ENCODE peak calls at places on chromosomes 16 and 17, in six cellular contexts. O, V, W, Q, G and C are unnamed samples.
A peak's percentile ranks its signal among the peaks of the same experiment; 100 is the strongest.

GRCh38 chr17:78539771-78540170 is 37.4 kb downstream of the DNAH17 start:
- DNase-seq in W (no peak), G (no peak), Q (no peak), O (peak; percentile 25), V (no peak), C (no peak)

GRCh38 chr17:11511696-11512095 is 86.6 kb upstream of the DNAH9 start:
- DNase-seq in W (no peak), V (peak; percentile 19), G (no peak), Q (no peak), O (no peak), C (no peak)

GRCh38 chr17:56623383-56623782 is 29.9 kb downstream of the NOG start:
- DNase-seq in W (no peak), O (no peak), Q (no peak), V (no peak), G (no peak), C (no peak)

GRCh38 chr17:26809033-26809432 is 484.9 kb upstream of the WSB1 start:
- DNase-seq in V (no peak), O (no peak), Q (no peak), G (peak; percentile 43), W (peak; percentile 11), C (no peak)

GRCh38 chr17:30021708-30022317 is 80.4 kb downstream of the EFCAB5 start:
- DNase-seq in Q (no peak), V (peak; percentile 15), O (no peak), W (peak; percentile 41), G (peak; percentile 61), C (no peak)

GRCh38 chr16:56364865-56365264 is 60.5 kb downstream of the AMFR start:
- DNase-seq in G (no peak), O (no peak), V (no peak), Q (no peak), W (no peak), C (no peak)

GRCh38 chr16:87324411-87325275 is 7.5 kb upstream of the C16orf95 start:
- DNase-seq in Q (peak; percentile 40), W (peak; percentile 10), V (no peak), G (peak; percentile 10), O (peak; percentile 62), C (no peak)

GRCh38 chr17:16934836-16935235 is 37.1 kb downstream of the TNFRSF13B start:
- DNase-seq in V (no peak), W (no peak), Q (no peak), O (no peak), G (no peak), C (no peak)

GRCh38 chr16:16096858-16097213 is 126.5 kb downstream of the ABCC6 start:
- DNase-seq in O (no peak), G (no peak), W (no peak), Q (no peak), V (no peak), C (no peak)

GRCh38 chr16:30700491-30700890 is 1.5 kb downstream of the SRCAP start:
- DNase-seq in W (peak; percentile 76), Q (no peak), O (no peak), G (peak; percentile 18), V (no peak), C (no peak)

GRCh38 chr17:71237903-71238538 is 882.8 kb upstream of the SOX9 start:
- DNase-seq in O (no peak), V (no peak), W (peak; percentile 71), Q (no peak), G (peak; percentile 53), C (no peak)

GRCh38 chr17:10844667-10845387 is 6.9 kb upstream of the PIRT start:
- DNase-seq in Q (peak; percentile 44), O (no peak), G (peak; percentile 53), V (peak; percentile 81), W (peak; percentile 37), C (peak; percentile 79)

GRCh38 chr17:17480593-17481148 is 3.9 kb downstream of the MED9 start:
- DNase-seq in O (no peak), V (no peak), G (no peak), Q (no peak), W (no peak), C (no peak)

GRCh38 chr17:50117202-50118040 is 12.5 kb downstream of the SAMD14 start:
- DNase-seq in G (peak; percentile 35), W (peak; percentile 70), V (peak; percentile 28), Q (no peak), O (no peak), C (no peak)

GRCh38 chr16:15708096-15708495 is 58.1 kb downstream of the NDE1 start:
- DNase-seq in Q (no peak), W (peak; percentile 74), O (no peak), V (no peak), G (peak; percentile 89), C (no peak)

GRCh38 chr16:3115561-3115960 is 3.2 kb downstream of the ZNF205 start:
- DNase-seq in Q (no peak), G (no peak), O (no peak), W (no peak), V (no peak), C (no peak)

GRCh38 chr16:28321700-28322411 is 29.5 kb downstream of the SBK1 start:
- DNase-seq in V (no peak), G (peak; percentile 9), W (peak; percentile 2), O (no peak), Q (no peak), C (no peak)

GRCh38 chr17:41331606-41332005 is 16.1 kb upstream of the KRTAP17-1 start:
- DNase-seq in V (no peak), G (no peak), O (no peak), Q (no peak), W (no peak), C (no peak)
- H3K4me1 ChIP-seq in V (no peaks in the 10 kb centered on the region), G (no peaks in the 10 kb centered on the region), O (no peaks in the 10 kb centered on the region), Q (no peaks in the 10 kb centered on the region), W (no peaks in the 10 kb centered on the region), C (no peaks in the 10 kb centered on the region)

GRCh38 chr17:64778367-64779290 is 116.5 kb upstream of the SMURF2 start:
- DNase-seq in O (no peak), W (peak; percentile 13), V (no peak), Q (no peak), G (no peak), C (no peak)
- H3K4me1 ChIP-seq in O (no peaks in the 10 kb centered on the region), W (peaks cover 15% of the 10 kb centered on the region), V (peaks cover 14% of the 10 kb centered on the region), Q (peaks cover 14% of the 10 kb centered on the region), G (peaks cover 11% of the 10 kb centered on the region), C (peaks cover 5% of the 10 kb centered on the region)

GRCh38 chr16:89561195-89562026 is 929 bp downstream of the RPL13 start:
- DNase-seq in V (no peak), W (no peak), O (no peak), G (no peak), Q (no peak), C (no peak)
- H3K4me1 ChIP-seq in V (peaks cover 15% of the 10 kb centered on the region), W (peaks cover 26% of the 10 kb centered on the region), O (peaks cover 25% of the 10 kb centered on the region), G (peaks cover 23% of the 10 kb centered on the region), Q (peaks cover 44% of the 10 kb centered on the region), C (peaks cover 13% of the 10 kb centered on the region)

GRCh38 chr17:19285218-19285900 is 48.2 kb downstream of the EPN2 start:
- DNase-seq in W (no peak), V (no peak), G (no peak), Q (no peak), O (no peak), C (no peak)
- H3K4me1 ChIP-seq in W (peaks cover 2% of the 10 kb centered on the region), V (peaks cover 10% of the 10 kb centered on the region), G (peaks cover 14% of the 10 kb centered on the region), Q (peaks cover 30% of the 10 kb centered on the region), O (no peaks in the 10 kb centered on the region), C (no peaks in the 10 kb centered on the region)

GRCh38 chr17:8159459-8160223 is 3.1 kb downstream of the VAMP2 start:
- DNase-seq in V (no peak), G (no peak), W (no peak), Q (no peak), O (no peak), C (no peak)
- H3K4me1 ChIP-seq in V (peaks cover 21% of the 10 kb centered on the region), G (peaks cover 29% of the 10 kb centered on the region), W (peaks cover 43% of the 10 kb centered on the region), Q (peaks cover 51% of the 10 kb centered on the region), O (peaks cover 18% of the 10 kb centered on the region), C (peaks cover 21% of the 10 kb centered on the region)

DNA sequence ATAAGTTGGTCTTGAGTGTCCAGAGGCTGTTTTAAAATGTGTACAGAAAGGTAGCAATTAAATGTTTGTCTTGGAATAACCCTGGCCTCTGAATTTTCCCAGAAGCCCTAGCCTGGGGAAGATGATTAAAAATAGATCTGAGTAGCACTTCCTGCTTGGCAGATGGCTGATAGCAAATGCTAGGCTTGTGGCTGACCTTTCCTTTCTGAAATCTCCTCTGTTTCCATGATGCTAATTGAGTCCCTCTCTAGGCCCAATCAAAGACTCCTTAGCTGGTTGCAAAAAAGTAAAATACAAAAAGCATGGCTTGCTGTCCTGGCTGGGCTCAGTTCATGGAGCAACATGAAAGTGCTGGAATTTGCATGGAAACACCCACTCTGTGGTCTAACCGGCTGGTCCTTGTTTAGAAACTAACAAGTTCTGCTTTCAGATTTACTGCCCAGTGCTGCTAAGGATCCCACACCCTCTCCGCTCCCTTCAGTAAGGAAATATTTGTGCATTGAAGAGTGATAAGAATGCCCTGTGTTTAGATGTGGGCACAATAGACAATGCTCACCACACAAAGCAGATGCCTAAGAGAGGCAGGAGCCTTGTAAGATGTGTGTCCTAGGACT is 40.8 kb downstream of the YPEL2 start:
- DNase-seq in V (peak; percentile 55), W (peak; percentile 84), O (no peak), G (peak; percentile 54), Q (peak; percentile 69), C (no peak)
- H3K4me1 ChIP-seq in V (peaks cover 45% of the 10 kb centered on the region), W (peaks cover 16% of the 10 kb centered on the region), O (no peaks in the 10 kb centered on the region), G (peaks cover 20% of the 10 kb centered on the region), Q (peaks cover 98% of the 10 kb centered on the region), C (peaks cover 21% of the 10 kb centered on the region)

GRCh38 chr17:53118948-53119347 is 703.8 kb upstream of the KIF2B start:
- DNase-seq in O (no peak), V (no peak), G (no peak), W (no peak), Q (no peak), C (no peak)

GRCh38 chr17:53122966-53123365 is 699.8 kb upstream of the KIF2B start:
- DNase-seq in W (no peak), Q (no peak), V (no peak), O (no peak), G (no peak), C (no peak)

DNA sequence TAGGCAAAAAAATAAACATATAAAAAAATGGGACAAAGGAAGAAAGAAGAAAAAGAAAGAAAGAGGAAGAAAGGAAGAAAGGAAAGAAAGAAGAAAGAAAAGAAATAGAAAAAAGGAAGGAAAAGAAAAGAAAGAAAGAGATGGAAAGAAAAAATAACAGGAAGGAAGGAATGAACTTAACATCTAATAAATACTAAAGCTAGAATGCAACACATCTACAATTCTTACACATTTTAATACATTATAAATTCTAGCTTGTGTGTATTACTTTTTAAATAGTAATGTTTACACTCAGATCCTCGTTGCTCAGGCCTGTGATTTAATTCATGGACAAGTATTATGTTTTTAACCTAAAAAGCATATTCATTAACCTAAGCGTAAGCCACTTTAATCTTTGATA is 703.0 kb upstream of the KIF2B start:
- DNase-seq in V (no peak), O (no peak), W (no peak), G (no peak), Q (no peak), C (no peak)
- H3K4me1 ChIP-seq in V (no peaks in the 10 kb centered on the region), O (no peaks in the 10 kb centered on the region), W (no peaks in the 10 kb centered on the region), G (no peaks in the 10 kb centered on the region), Q (no peaks in the 10 kb centered on the region), C (no peaks in the 10 kb centered on the region)

GRCh38 chr17:48929812-48930165 is 14.9 kb downstream of the SNF8 start:
- DNase-seq in G (no peak), O (no peak), Q (no peak), V (no peak), W (no peak), C (no peak)
- H3K4me1 ChIP-seq in G (no peaks in the 10 kb centered on the region), O (no peaks in the 10 kb centered on the region), Q (no peaks in the 10 kb centered on the region), V (no peaks in the 10 kb centered on the region), W (no peaks in the 10 kb centered on the region), C (no peaks in the 10 kb centered on the region)